ENCODE peak calls at places on chromosome 14, in four cellular contexts. One of them, this sample, is unnamed.

GRCh38 chr14:22824711-22825359 is 4.9 kb upstream of the MRPL52 start:
- DNase-seq in tibial artery: no peak
- DNase-seq in GM23338: no peak
- DNase-seq in CD8-positive, alpha-beta T cell: no peak
- DNase-seq in this sample: no peak

GRCh38 chr14:90842726-90843125 is 26.5 kb upstream of the TTC7B start:
- DNase-seq in tibial artery: no peak
- DNase-seq in GM23338: no peak
- DNase-seq in CD8-positive, alpha-beta T cell: no peak
- DNase-seq in this sample: peak; percentile 20

GRCh38 chr14:64244279-64244678 is 49.9 kb downstream of the ESR2 start:
- DNase-seq in GM23338: no peak
- DNase-seq in tibial artery: no peak
- DNase-seq in CD8-positive, alpha-beta T cell: no peak
- DNase-seq in this sample: peak; percentile 81

GRCh38 chr14:102873546-102874061 is 48.9 kb upstream of the AMN start:
- DNase-seq in CD8-positive, alpha-beta T cell: no peak
- DNase-seq in tibial artery: no peak
- DNase-seq in GM23338: no peak
- DNase-seq in this sample: no peak

GRCh38 chr14:100446572-100446971 is 123.4 kb downstream of the SLC25A47 start:
- DNase-seq in tibial artery: no peak
- DNase-seq in GM23338: peak; percentile 88
- DNase-seq in CD8-positive, alpha-beta T cell: no peak
- DNase-seq in this sample: peak; percentile 4

GRCh38 chr14:101814869-101815268 is 53.4 kb downstream of the PPP2R5C start:
- DNase-seq in CD8-positive, alpha-beta T cell: no peak
- DNase-seq in GM23338: no peak
- DNase-seq in tibial artery: no peak
- DNase-seq in this sample: no peak

GRCh38 chr14:96502621-96503251 is 554 bp downstream of the PAPOLA start:
- DNase-seq in tibial artery: peak; percentile 54
- DNase-seq in CD8-positive, alpha-beta T cell: peak; percentile 13
- DNase-seq in GM23338: peak; percentile 79
- DNase-seq in this sample: peak; percentile 62

GRCh38 chr14:100893228-100893601 is 10.3 kb downstream of the RTL1 start:
- DNase-seq in CD8-positive, alpha-beta T cell: no peak
- DNase-seq in tibial artery: no peak
- DNase-seq in GM23338: no peak
- DNase-seq in this sample: peak; percentile 10

GRCh38 chr14:69316449-69317391 is 56.8 kb downstream of the GALNT16 start:
- DNase-seq in GM23338: no peak
- DNase-seq in CD8-positive, alpha-beta T cell: no peak
- DNase-seq in tibial artery: peak; percentile 78
- DNase-seq in this sample: peak; percentile 63

GRCh38 chr14:37061697-37062096 is 110.7 kb downstream of the SLC25A21 start:
- DNase-seq in CD8-positive, alpha-beta T cell: no peak
- DNase-seq in tibial artery: no peak
- DNase-seq in GM23338: no peak
- DNase-seq in this sample: no peak

GRCh38 chr14:99189201-99189801 is 82.7 kb downstream of the BCL11B start:
- DNase-seq in CD8-positive, alpha-beta T cell: peak; percentile 54
- DNase-seq in tibial artery: no peak
- DNase-seq in GM23338: no peak
- DNase-seq in this sample: no peak

GRCh38 chr14:72128629-72129028 is 196.4 kb downstream of the RGS6 start:
- DNase-seq in tibial artery: no peak
- DNase-seq in GM23338: no peak
- DNase-seq in CD8-positive, alpha-beta T cell: no peak
- DNase-seq in this sample: no peak

GRCh38 chr14:72126091-72126490 is 193.9 kb downstream of the RGS6 start:
- DNase-seq in GM23338: no peak
- DNase-seq in CD8-positive, alpha-beta T cell: no peak
- DNase-seq in tibial artery: no peak
- DNase-seq in this sample: no peak

GRCh38 chr14:72129283-72129682 is 197.1 kb downstream of the RGS6 start:
- DNase-seq in GM23338: no peak
- DNase-seq in CD8-positive, alpha-beta T cell: no peak
- DNase-seq in tibial artery: no peak
- DNase-seq in this sample: no peak

GRCh38 chr14:72124171-72124570 is 191.9 kb downstream of the RGS6 start:
- DNase-seq in GM23338: no peak
- DNase-seq in CD8-positive, alpha-beta T cell: no peak
- DNase-seq in tibial artery: no peak
- DNase-seq in this sample: no peak

DNA sequence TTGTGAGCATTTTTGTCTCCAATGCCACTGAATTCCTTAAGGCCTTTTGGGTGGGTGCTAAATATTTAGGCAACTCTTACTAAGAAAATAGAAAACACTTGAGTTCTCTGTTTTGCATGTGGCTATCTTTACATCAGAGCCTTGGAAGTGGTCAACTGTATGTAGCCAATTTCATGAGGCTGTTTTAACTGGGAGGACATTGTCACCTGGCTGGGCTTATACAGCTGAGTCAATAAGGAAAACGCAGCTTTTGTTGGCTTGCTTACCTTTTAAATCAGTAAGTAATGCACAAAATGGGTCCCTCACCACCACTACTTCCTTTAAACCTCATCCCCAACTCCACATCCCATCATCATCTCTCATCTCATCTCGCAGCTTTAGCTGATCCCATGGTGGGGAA is 194.3 kb downstream of the RGS6 start:
- DNase-seq in GM23338: no peak
- DNase-seq in tibial artery: no peak
- DNase-seq in CD8-positive, alpha-beta T cell: no peak
- DNase-seq in this sample: no peak
- H3K4me3 ChIP-seq in GM23338: no peak overlapping the region
- H3K4me3 ChIP-seq in tibial artery: no peak overlapping the region
- H3K4me3 ChIP-seq in CD8-positive, alpha-beta T cell: no peak overlapping the region
- H3K4me3 ChIP-seq in this sample: no peak overlapping the region

GRCh38 chr14:105089746-105090492 is 24.7 kb upstream of the GPR132 start:
- DNase-seq in GM23338: no peak
- DNase-seq in CD8-positive, alpha-beta T cell: no peak
- DNase-seq in tibial artery: no peak
- DNase-seq in this sample: peak; percentile 2
- H3K4me1 ChIP-seq in GM23338: no peaks in the 10 kb centered on the region
- H3K4me1 ChIP-seq in CD8-positive, alpha-beta T cell: peaks cover 54% of the 10 kb centered on the region
- H3K4me1 ChIP-seq in tibial artery: peaks cover 73% of the 10 kb centered on the region
- H3K4me1 ChIP-seq in this sample: peaks cover 40% of the 10 kb centered on the region

GRCh38 chr14:73998736-73999135 is 20.4 kb downstream of the ENTPD5 start:
- DNase-seq in CD8-positive, alpha-beta T cell: no peak
- DNase-seq in GM23338: no peak
- DNase-seq in tibial artery: no peak
- DNase-seq in this sample: no peak
- H3K4me3 ChIP-seq in CD8-positive, alpha-beta T cell: no peak overlapping the region
- H3K4me3 ChIP-seq in GM23338: no peak overlapping the region
- H3K4me3 ChIP-seq in tibial artery: no peak overlapping the region
- H3K4me3 ChIP-seq in this sample: no peak overlapping the region

DNA sequence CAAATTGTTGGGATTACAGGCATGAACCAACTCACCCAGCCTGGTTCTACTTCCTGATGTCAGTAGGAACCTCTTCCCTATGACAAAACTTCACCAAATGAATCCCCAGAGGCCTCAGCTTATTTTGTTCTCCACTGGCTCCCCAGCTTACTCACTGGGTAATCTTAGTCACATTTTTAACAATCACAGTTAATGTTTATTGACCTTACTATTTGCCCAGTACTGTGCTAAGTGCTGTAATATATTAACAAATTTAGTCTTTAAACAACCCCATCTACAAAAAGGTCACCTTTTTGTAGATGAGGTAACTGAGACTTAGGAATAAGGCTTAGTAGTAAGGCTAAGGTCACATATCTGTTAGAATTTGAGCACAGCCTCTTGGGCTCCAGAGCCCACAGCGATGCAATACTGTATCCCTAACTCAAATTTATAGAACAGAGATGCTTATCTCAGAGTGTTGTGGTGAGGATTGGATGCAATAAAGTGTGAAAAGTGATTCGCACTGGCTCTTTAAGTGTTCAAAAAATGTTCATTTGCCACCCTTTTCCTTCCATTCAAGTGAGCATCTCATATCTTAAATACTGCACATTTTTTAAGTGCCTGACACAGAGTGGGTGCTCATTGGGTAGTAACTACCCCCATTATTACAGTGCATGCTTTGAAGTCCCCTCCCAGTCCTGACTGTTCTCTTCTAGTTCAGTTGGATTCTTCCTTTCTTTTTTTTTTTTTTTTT is 146.4 kb upstream of the ARHGAP5 start:
- DNase-seq in GM23338: no peak
- DNase-seq in CD8-positive, alpha-beta T cell: no peak
- DNase-seq in tibial artery: no peak
- DNase-seq in this sample: no peak
- H3K4me1 ChIP-seq in GM23338: peaks cover 18% of the 10 kb centered on the region
- H3K4me1 ChIP-seq in CD8-positive, alpha-beta T cell: no peaks in the 10 kb centered on the region
- H3K4me1 ChIP-seq in tibial artery: peaks cover 17% of the 10 kb centered on the region
- H3K4me1 ChIP-seq in this sample: peaks cover 9% of the 10 kb centered on the region

GRCh38 chr14:66508547-66508845 is 549 bp downstream of the GPHN start:
- DNase-seq in tibial artery: no peak
- DNase-seq in GM23338: no peak
- DNase-seq in CD8-positive, alpha-beta T cell: no peak
- DNase-seq in this sample: no peak

GRCh38 chr14:66508846-66509621 is 1.1 kb downstream of the GPHN start:
- DNase-seq in GM23338: peak; percentile 55
- DNase-seq in tibial artery: peak; percentile 27
- DNase-seq in CD8-positive, alpha-beta T cell: peak; percentile 23
- DNase-seq in this sample: peak; percentile 62

GRCh38 chr14:66514206-66514605 is 6.3 kb downstream of the GPHN start:
- DNase-seq in GM23338: no peak
- DNase-seq in tibial artery: no peak
- DNase-seq in CD8-positive, alpha-beta T cell: no peak
- DNase-seq in this sample: no peak

GRCh38 chr14:66509874-66510273 is 1.9 kb downstream of the GPHN start:
- DNase-seq in tibial artery: no peak
- DNase-seq in CD8-positive, alpha-beta T cell: no peak
- DNase-seq in GM23338: peak; percentile 26
- DNase-seq in this sample: no peak

DNA sequence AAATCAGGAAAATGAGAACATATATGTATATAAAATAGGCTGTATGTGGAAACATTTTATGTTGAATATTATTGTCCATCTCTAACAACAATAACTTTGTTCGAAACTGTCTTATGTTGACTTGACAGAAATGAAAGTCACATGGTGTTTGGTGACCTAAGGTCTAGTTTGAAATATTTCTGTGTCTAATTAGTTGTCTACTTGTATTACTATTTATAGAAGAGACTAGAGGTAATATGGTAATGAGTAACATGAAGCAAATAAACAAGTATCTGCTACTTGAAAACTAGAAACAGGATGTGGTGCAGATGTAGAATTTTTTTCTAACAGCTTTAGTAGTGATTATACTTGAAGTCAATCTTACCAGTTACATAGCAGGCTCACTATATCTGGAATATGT is 3.9 kb downstream of the GPHN start:
- DNase-seq in tibial artery: no peak
- DNase-seq in CD8-positive, alpha-beta T cell: no peak
- DNase-seq in GM23338: no peak
- DNase-seq in this sample: no peak
- H3K4me3 ChIP-seq in tibial artery: no peak overlapping the region
- H3K4me3 ChIP-seq in CD8-positive, alpha-beta T cell: no peak overlapping the region
- H3K4me3 ChIP-seq in GM23338: no peak overlapping the region
- H3K4me3 ChIP-seq in this sample: no peak overlapping the region

This sample was measured in testis.